ENCODE peak calls at places on chromosomes 7 and 10, in four cellular contexts. One of them, this sample, is unnamed.

GRCh38 chr7:142376356-142376997 is 118.6 kb upstream of the PRSS58 start:
- DNase-seq in trophoblast cell: no peak
- DNase-seq in IMR-90: no peak
- DNase-seq in H1: no peak
- DNase-seq in this sample: no peak

GRCh38 chr10:71547841-71548493 is 151.2 kb downstream of the CDH23 start:
- DNase-seq in trophoblast cell: no peak
- DNase-seq in IMR-90: peak
- DNase-seq in H1: no peak
- DNase-seq in this sample: peak

GRCh38 chr10:80356563-80356999 is at the start of the genes DYDC1 and DYDC2:
- DNase-seq in trophoblast cell: peak
- DNase-seq in IMR-90: no peak
- DNase-seq in H1: peak
- DNase-seq in this sample: peak

GRCh38 chr7:96055717-96056116 is 266.2 kb downstream of the SLC25A13 start:
- DNase-seq in trophoblast cell: no peak
- DNase-seq in IMR-90: no peak
- DNase-seq in H1: no peak
- DNase-seq in this sample: no peak

GRCh38 chr7:29122750-29123149 is 23.6 kb downstream of the CPVL start:
- DNase-seq in trophoblast cell: no peak
- DNase-seq in IMR-90: no peak
- DNase-seq in H1: no peak
- DNase-seq in this sample: no peak

GRCh38 chr7:92717601-92717981 is 118.8 kb downstream of the CDK6 start:
- DNase-seq in trophoblast cell: no peak
- DNase-seq in IMR-90: peak
- DNase-seq in H1: no peak
- DNase-seq in this sample: no peak

GRCh38 chr7:1362301-1362700 is 97.0 kb downstream of the MICALL2 start:
- DNase-seq in trophoblast cell: no peak
- DNase-seq in IMR-90: no peak
- DNase-seq in H1: no peak
- DNase-seq in this sample: no peak

GRCh38 chr10:14553434-14553833 is 221.3 kb downstream of the FAM107B start:
- DNase-seq in trophoblast cell: no peak
- DNase-seq in IMR-90: peak
- DNase-seq in H1: no peak
- DNase-seq in this sample: peak

GRCh38 chr7:40887099-40887498 is 752.3 kb downstream of the SUGCT start:
- DNase-seq in trophoblast cell: no peak
- DNase-seq in IMR-90: peak
- DNase-seq in H1: no peak
- DNase-seq in this sample: no peak

GRCh38 chr7:73329861-73330581 is 2.1 kb downstream of the FKBP6 start:
- DNase-seq in trophoblast cell: no peak
- DNase-seq in IMR-90: peak
- DNase-seq in H1: no peak
- DNase-seq in this sample: peak

GRCh38 chr7:51950811-51951210 is 634.2 kb upstream of the COBL start:
- DNase-seq in trophoblast cell: no peak
- DNase-seq in IMR-90: no peak
- DNase-seq in H1: no peak
- DNase-seq in this sample: no peak

GRCh38 chr7:135716677-135717238 is 11.2 kb downstream of the SLC13A4 start:
- DNase-seq in trophoblast cell: no peak
- DNase-seq in IMR-90: peak
- DNase-seq in H1: no peak
- DNase-seq in this sample: peak

GRCh38 chr7:22935269-22935668 is 78.7 kb downstream of the HYCC1 start:
- DNase-seq in trophoblast cell: no peak
- DNase-seq in IMR-90: peak
- DNase-seq in H1: no peak
- DNase-seq in this sample: peak

GRCh38 chr7:46146454-46147255 is 225.6 kb upstream of the IGFBP3 start:
- DNase-seq in trophoblast cell: peak
- DNase-seq in IMR-90: peak
- DNase-seq in H1: no peak
- DNase-seq in this sample: peak

GRCh38 chr7:38330861-38331709 is 57.6 kb upstream of the TARP start:
- DNase-seq in trophoblast cell: no peak
- DNase-seq in IMR-90: no peak
- DNase-seq in H1: peak
- DNase-seq in this sample: no peak

GRCh38 chr7:90222811-90223725 is 11.5 kb downstream of the STEAP2 start:
- DNase-seq in trophoblast cell: no peak
- DNase-seq in IMR-90: peak
- DNase-seq in H1: no peak
- DNase-seq in this sample: no peak

GRCh38 chr7:35799846-35800717 is 775 bp upstream of the SEPTIN7 start:
- DNase-seq in trophoblast cell: peak
- DNase-seq in IMR-90: peak
- DNase-seq in H1: peak
- DNase-seq in this sample: peak

GRCh38 chr10:1291178-1292090 is 235.2 kb downstream of the WDR37 start:
- DNase-seq in trophoblast cell: no peak
- DNase-seq in IMR-90: no peak
- DNase-seq in H1: peak
- DNase-seq in this sample: no peak

GRCh38 chr7:123871998-123872867 is 27.3 kb downstream of the HYAL4 start:
- DNase-seq in trophoblast cell: peak
- DNase-seq in IMR-90: peak
- DNase-seq in H1: peak
- DNase-seq in this sample: peak

GRCh38 chr7:37759519-37759918 is 76.0 kb downstream of the GPR141 start:
- DNase-seq in trophoblast cell: no peak
- DNase-seq in IMR-90: no peak
- DNase-seq in H1: no peak
- DNase-seq in this sample: no peak

GRCh38 chr7:117048114-117048853 is 95.0 kb downstream of the ST7 start:
- DNase-seq in trophoblast cell: no peak
- DNase-seq in IMR-90: no peak
- DNase-seq in H1: no peak
- DNase-seq in this sample: no peak

GRCh38 chr10:96208271-96208670 is 63.1 kb downstream of the BLNK start:
- DNase-seq in trophoblast cell: no peak
- DNase-seq in IMR-90: no peak
- DNase-seq in H1: no peak
- DNase-seq in this sample: no peak

GRCh38 chr10:114061148-114061547 is 17.5 kb downstream of the ADRB1 start:
- DNase-seq in trophoblast cell: no peak
- DNase-seq in IMR-90: no peak
- DNase-seq in H1: no peak
- DNase-seq in this sample: no peak

GRCh38 chr7:50166997-50167961 is 74.2 kb upstream of the ZPBP start:
- DNase-seq in trophoblast cell: no peak
- DNase-seq in IMR-90: no peak
- DNase-seq in H1: no peak
- DNase-seq in this sample: no peak

GRCh38 chr7:32108651-32109050 is 38.4 kb upstream of the PDE1C start:
- DNase-seq in trophoblast cell: no peak
- DNase-seq in IMR-90: no peak
- DNase-seq in H1: no peak
- DNase-seq in this sample: no peak

GRCh38 chr7:105261689-105262088 is 127.0 kb downstream of the SRPK2 start:
- DNase-seq in trophoblast cell: no peak
- DNase-seq in IMR-90: peak
- DNase-seq in H1: no peak
- DNase-seq in this sample: peak

GRCh38 chr10:100186253-100186780 is 488 bp upstream of the ERLIN1 start:
- DNase-seq in trophoblast cell: no peak
- DNase-seq in IMR-90: peak
- DNase-seq in H1: no peak
- DNase-seq in this sample: no peak

GRCh38 chr10:91220954-91221696 is 662 bp downstream of the PCGF5 start:
- DNase-seq in trophoblast cell: no peak
- DNase-seq in IMR-90: peak
- DNase-seq in H1: no peak
- DNase-seq in this sample: peak

GRCh38 chr10:80416401-80417098 is 8.2 kb downstream of the PRXL2A start:
- DNase-seq in trophoblast cell: no peak
- DNase-seq in IMR-90: no peak
- DNase-seq in H1: no peak
- DNase-seq in this sample: peak

GRCh38 chr7:50628469-50629084 is 63.4 kb upstream of the DDC start:
- DNase-seq in trophoblast cell: no peak
- DNase-seq in IMR-90: no peak
- DNase-seq in H1: no peak
- DNase-seq in this sample: no peak

GRCh38 chr7:84263106-84263505 is 68.5 kb upstream of the SEMA3A start:
- DNase-seq in trophoblast cell: no peak
- DNase-seq in IMR-90: no peak
- DNase-seq in H1: no peak
- DNase-seq in this sample: no peak

GRCh38 chr7:22943997-22944396 is 69.9 kb downstream of the HYCC1 start:
- DNase-seq in trophoblast cell: peak
- DNase-seq in IMR-90: peak
- DNase-seq in H1: no peak
- DNase-seq in this sample: peak

GRCh38 chr10:79392020-79392398 is 44.7 kb downstream of the PPIF start:
- DNase-seq in trophoblast cell: no peak
- DNase-seq in IMR-90: no peak
- DNase-seq in H1: no peak
- DNase-seq in this sample: no peak

GRCh38 chr10:47027108-47027811 is 116.0 kb downstream of the PTPN20 start:
- DNase-seq in trophoblast cell: no peak
- DNase-seq in IMR-90: no peak
- DNase-seq in H1: peak
- DNase-seq in this sample: no peak

GRCh38 chr10:61271127-61271780 is 181.9 kb downstream of the TMEM26 start:
- DNase-seq in trophoblast cell: no peak
- DNase-seq in IMR-90: peak
- DNase-seq in H1: no peak
- DNase-seq in this sample: peak

GRCh38 chr10:95303535-95303934 is 12.7 kb upstream of the PDLIM1 start:
- DNase-seq in trophoblast cell: no peak
- DNase-seq in IMR-90: peak
- DNase-seq in H1: no peak
- DNase-seq in this sample: no peak

GRCh38 chr7:118288098-118288497 is 63.6 kb downstream of the ANKRD7 start:
- DNase-seq in trophoblast cell: no peak
- DNase-seq in IMR-90: no peak
- DNase-seq in H1: no peak
- DNase-seq in this sample: peak

GRCh38 chr7:2299131-2299829 is 15.0 kb downstream of the SNX8 start:
- DNase-seq in trophoblast cell: no peak
- DNase-seq in IMR-90: peak
- DNase-seq in H1: no peak
- DNase-seq in this sample: peak

GRCh38 chr10:86308056-86308455 is 58.5 kb downstream of the GRID1 start:
- DNase-seq in trophoblast cell: no peak
- DNase-seq in IMR-90: no peak
- DNase-seq in H1: no peak
- DNase-seq in this sample: no peak
- H2AK5ac ChIP-seq in trophoblast cell: no peak
- H2AK5ac ChIP-seq in IMR-90: no peak
- H2AK5ac ChIP-seq in H1: no peak
- H2AK5ac ChIP-seq in this sample: no peak

DNA sequence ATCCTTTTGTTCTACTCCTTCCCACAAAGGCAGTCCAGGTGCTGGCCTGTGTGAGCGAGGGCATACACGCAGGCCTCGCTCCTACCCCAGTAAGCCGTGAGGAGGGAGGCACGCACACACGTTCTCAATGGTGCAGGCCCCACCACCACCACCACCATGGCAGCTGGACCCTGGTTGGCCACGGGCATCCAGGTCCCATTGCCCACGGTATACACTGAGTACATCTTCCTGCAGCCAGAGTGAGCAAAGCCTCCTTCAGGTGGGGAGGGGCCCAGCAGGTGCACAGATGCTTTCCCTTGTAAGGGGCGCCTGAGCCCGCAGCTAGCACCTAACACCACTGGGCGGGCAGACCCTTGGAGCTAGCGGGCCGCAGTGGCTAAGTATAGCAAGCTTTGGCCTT is 373.3 kb upstream of the MKI67 start:
- DNase-seq in trophoblast cell: no peak
- DNase-seq in IMR-90: no peak
- DNase-seq in H1: no peak
- DNase-seq in this sample: no peak
- H2AK5ac ChIP-seq in trophoblast cell: no peak
- H2AK5ac ChIP-seq in IMR-90: no peak
- H2AK5ac ChIP-seq in H1: no peak
- H2AK5ac ChIP-seq in this sample: no peak

DNA sequence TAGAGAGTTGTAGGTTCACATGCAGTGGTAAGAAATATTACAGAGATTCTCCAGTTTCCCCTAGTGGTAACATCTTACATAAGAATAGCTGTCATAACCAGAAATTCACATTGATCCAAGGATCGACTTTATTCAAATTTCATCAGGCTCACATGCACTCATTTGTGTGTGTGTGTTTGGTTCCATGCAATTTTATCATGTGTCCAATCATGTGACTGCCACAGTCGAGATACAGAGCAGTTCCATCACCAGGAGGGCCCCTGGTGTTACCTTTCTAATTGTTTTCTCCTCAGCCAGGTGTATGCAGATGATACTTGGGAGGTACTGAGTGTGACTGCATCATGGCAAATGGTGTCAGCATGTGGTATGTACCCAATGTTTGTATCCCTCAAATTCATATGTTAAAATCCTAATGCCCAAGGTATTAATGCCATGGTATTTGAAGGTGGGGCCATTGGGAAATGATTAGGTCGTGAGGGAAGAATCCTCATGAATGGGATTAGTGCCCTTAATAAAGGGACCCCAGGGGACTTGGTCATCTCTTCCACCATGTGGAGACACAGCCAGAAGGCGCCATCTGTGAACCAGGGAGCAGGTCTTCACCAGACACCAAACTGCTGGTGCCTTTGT is 126.3 kb downstream of the CXCL12 start:
- DNase-seq in trophoblast cell: no peak
- DNase-seq in IMR-90: no peak
- DNase-seq in H1: no peak
- DNase-seq in this sample: no peak
- H2AK5ac ChIP-seq in trophoblast cell: peak
- H2AK5ac ChIP-seq in IMR-90: no peak
- H2AK5ac ChIP-seq in H1: no peak
- H2AK5ac ChIP-seq in this sample: no peak

GRCh38 chr10:3785849-3786290 is 861 bp upstream of the KLF6 start:
- DNase-seq in trophoblast cell: peak
- DNase-seq in IMR-90: peak
- DNase-seq in H1: peak
- DNase-seq in this sample: peak

GRCh38 chr10:3786295-3786981 is 1.4 kb upstream of the KLF6 start:
- DNase-seq in trophoblast cell: peak
- DNase-seq in IMR-90: peak
- DNase-seq in H1: peak
- DNase-seq in this sample: peak

GRCh38 chr10:3783721-3784432 is 1.1 kb downstream of the KLF6 start:
- DNase-seq in trophoblast cell: peak
- DNase-seq in IMR-90: peak
- DNase-seq in H1: peak
- DNase-seq in this sample: peak

GRCh38 chr10:3784510-3785250 is at the start of gene KLF6:
- DNase-seq in trophoblast cell: no peak
- DNase-seq in IMR-90: peak
- DNase-seq in H1: peak
- DNase-seq in this sample: no peak

GRCh38 chr10:3785251-3785848 is 341 bp upstream of the KLF6 start:
- DNase-seq in trophoblast cell: peak
- DNase-seq in IMR-90: peak
- DNase-seq in H1: peak
- DNase-seq in this sample: peak
- H2AK5ac ChIP-seq in trophoblast cell: peak
- H2AK5ac ChIP-seq in IMR-90: peak
- H2AK5ac ChIP-seq in H1: no peak
- H2AK5ac ChIP-seq in this sample: peak